ENCODE peak calls at places on chromosomes 12 and 14, in six cellular contexts. F, H, T, J, K and P are unnamed samples.

GRCh38 chr14:78278464-78278863 is 108.3 kb downstream of the NRXN3 start:
- DNase-seq in F (no peak), H (no peak), T (no peak), J (no peak), K (no peak), P (no peak)

GRCh38 chr12:46964496-46965098 is 114.8 kb upstream of the PCED1B start:
- DNase-seq in F (no peak), H (no peak), T (no peak), J (no peak), K (no peak), P (no peak)

GRCh38 chr14:36270191-36270590 is 50.2 kb downstream of the MBIP start:
- DNase-seq in F (no peak), H (no peak), T (no peak), J (no peak), K (no peak), P (no peak)

GRCh38 chr14:29216774-29217232 is 450.2 kb downstream of the FOXG1 start:
- DNase-seq in F (no peak), H (no peak), T (no peak), J (no peak), K (no peak), P (no peak)

GRCh38 chr14:88630565-88630964 is 67.7 kb downstream of the ZC3H14 start:
- DNase-seq in F (no peak), H (no peak), T (no peak), J (no peak), K (no peak), P (no peak)

GRCh38 chr14:43729149-43729548 is 777.9 kb downstream of the FSCB start:
- DNase-seq in F (no peak), H (no peak), T (peak; percentile 1), J (no peak), K (no peak), P (no peak)

GRCh38 chr12:41573445-41573844 is 385.3 kb downstream of the PDZRN4 start:
- DNase-seq in F (no peak), H (no peak), T (no peak), J (no peak), K (no peak), P (no peak)

GRCh38 chr12:77213316-77213715 is 147.9 kb upstream of the E2F7 start:
- DNase-seq in F (no peak), H (no peak), T (no peak), J (peak; percentile 36), K (peak; percentile 63), P (no peak)

GRCh38 chr12:1171657-1172056 is 180.6 kb downstream of the ERC1 start:
- DNase-seq in F (no peak), H (no peak), T (no peak), J (no peak), K (no peak), P (no peak)

DNA sequence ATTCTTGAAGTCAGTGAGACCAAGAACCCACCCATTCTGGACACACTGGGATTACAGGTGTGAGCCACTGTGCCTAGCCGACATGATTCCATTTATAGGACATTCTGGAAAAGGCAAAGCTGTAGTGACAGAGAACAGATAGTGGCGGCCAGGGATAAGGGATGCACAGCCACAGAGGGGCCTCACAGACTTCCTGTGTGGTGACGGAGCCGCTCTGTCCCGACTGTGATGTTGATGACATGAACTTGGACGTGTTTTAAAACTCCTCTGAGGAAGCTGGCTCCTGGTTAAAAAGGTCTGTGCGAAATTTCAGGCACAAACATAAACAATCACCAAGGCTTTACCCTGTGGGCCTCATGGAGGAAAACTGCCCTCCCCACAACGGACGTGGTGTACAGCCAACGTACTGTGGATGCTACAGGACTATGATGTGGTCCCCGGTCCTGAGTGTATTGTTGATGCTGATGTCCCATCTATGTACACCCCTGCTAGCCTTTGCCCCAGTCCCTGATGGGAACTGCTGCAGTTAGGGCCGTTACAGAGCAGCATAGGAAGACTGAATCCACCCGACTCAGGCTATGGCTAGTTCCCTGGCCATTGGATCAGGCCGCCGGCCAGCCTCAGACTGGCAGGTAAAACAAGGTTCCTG is 15.9 kb downstream of the ZNF605 start:
- DNase-seq in F (no peak), H (no peak), T (no peak), J (no peak), K (no peak), P (no peak)
- H3K9me3 ChIP-seq in F (peaks cover 48% of the 10 kb centered on the region), H (peaks cover 75% of the 10 kb centered on the region), T (peaks cover 71% of the 10 kb centered on the region), J (peaks cover 83% of the 10 kb centered on the region), K (peaks cover 47% of the 10 kb centered on the region), P (peaks cover 6% of the 10 kb centered on the region)

GRCh38 chr12:76085159-76085868 is 829 bp upstream of the NAP1L1 start:
- DNase-seq in F (no peak), H (no peak), T (no peak), J (no peak), K (no peak), P (no peak)
- TF ChIP-seq EP300 in F (no peak), H (no peak), T (no peak), J (no peak), K (no peak), P (no peak)

DNA sequence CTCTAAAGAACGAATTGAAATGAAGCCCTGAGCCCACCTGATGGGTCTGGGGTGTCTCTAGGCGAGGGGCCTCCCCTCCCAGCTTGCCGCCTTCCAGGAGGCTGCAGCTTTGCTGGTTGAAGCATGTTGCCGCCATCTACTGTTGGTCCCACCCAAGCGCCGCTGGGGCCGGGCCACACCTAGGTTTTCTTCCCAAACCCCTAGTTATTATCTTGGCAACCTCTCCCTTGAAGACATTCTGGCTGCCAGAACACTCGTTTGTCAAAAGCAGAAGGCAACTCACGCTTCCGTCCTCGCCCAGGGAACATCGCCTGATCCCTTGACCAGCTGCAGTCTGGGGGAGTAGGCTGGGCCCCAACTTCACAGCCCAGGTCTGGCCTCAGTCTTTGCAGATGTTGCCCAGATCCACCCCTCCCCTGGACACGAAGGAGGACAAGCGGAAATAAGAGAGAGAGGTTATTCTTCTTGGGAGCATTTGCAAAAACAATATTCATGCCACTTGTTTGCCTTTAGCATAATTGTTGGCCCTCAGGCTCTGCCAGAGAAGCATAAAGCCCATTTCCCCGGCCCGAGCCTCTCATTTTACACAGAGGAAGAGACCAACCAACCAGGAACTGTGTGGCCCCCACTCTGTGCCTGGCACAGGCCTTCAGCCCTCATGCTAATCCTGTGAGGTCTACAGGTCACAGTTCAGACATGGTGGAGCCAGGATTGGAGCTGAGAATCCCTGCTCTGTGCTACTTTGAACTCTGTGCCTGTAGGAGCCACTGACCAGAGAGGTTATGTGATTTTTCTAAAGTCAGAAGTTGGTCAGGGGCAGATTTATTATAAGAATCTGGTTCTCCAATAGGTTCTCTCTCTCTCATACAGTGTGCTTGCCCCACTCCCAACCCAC is 6.7 kb downstream of the EMP1 start:
- DNase-seq in F (peak; percentile 82), H (no peak), T (no peak), J (no peak), K (peak; percentile 41), P (peak; percentile 54)
- H3K4me1 ChIP-seq in F (peaks cover 6% of the 10 kb centered on the region), H (peaks cover 45% of the 10 kb centered on the region), T (no peaks in the 10 kb centered on the region), J (peaks cover 13% of the 10 kb centered on the region), K (no peaks in the 10 kb centered on the region), P (peaks cover 98% of the 10 kb centered on the region)

GRCh38 chr14:105913861-105914260 is 387.5 kb downstream of the TMEM121 start:
- DNase-seq in F (no peak), H (no peak), T (no peak), J (no peak), K (no peak), P (no peak)

GRCh38 chr14:105912641-105913180 is 386.3 kb downstream of the TMEM121 start:
- DNase-seq in F (no peak), H (no peak), T (no peak), J (no peak), K (no peak), P (no peak)

GRCh38 chr14:105911006-105911847 is 384.8 kb downstream of the TMEM121 start:
- DNase-seq in F (no peak), H (no peak), T (no peak), J (no peak), K (no peak), P (no peak)

GRCh38 chr14:105914738-105915385 is 388.5 kb downstream of the TMEM121 start:
- DNase-seq in F (no peak), H (no peak), T (no peak), J (no peak), K (no peak), P (no peak)

GRCh38 chr14:105913221-105913620 is 386.8 kb downstream of the TMEM121 start:
- DNase-seq in F (no peak), H (no peak), T (no peak), J (no peak), K (no peak), P (no peak)
- H3K9me3 ChIP-seq in F (no peaks in the 10 kb centered on the region), H (no peaks in the 10 kb centered on the region), T (no peaks in the 10 kb centered on the region), J (peaks cover 5% of the 10 kb centered on the region), K (no peaks in the 10 kb centered on the region), P (no peaks in the 10 kb centered on the region)

DNA sequence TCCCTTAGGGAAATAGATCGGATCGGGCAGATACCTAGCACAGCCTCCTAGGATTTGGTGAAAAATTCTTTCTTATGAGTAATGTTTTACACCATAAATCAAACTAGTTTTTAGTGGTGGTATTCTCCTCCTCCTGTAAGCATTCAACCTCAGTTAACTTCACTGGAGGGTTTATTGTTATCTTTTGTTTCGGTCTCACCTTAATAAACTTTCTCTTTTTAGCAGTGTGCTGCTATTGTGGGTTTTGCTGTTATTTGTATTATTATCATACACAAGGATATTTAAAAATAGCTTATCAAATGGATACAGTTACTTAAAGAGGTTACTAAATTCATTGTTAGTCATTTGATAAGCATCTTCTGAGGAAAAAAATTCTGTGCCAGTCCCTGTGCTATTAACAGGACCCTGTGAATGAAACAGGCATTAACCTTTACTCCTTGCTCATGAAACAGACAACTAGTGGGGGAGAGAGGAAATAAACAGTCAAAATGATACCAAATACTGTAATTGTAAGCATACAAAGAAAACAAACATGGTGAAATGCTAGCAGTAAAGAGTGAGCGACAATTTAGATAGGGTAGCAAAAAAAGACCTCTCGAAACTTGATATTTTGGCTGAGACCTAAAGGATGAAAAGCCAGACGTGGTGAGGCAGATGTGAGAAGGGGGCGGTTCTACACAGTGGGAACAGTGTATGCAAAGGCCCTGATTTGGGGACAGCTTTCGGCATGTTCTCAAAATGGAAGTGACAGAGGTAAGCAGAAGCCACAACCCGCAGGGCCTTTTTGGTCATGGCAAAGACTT is 178.7 kb upstream of the SOX5 start:
- DNase-seq in F (no peak), H (no peak), T (no peak), J (no peak), K (peak; percentile 12), P (no peak)
- TF ChIP-seq EP300 in F (no peak), H (no peak), T (no peak), J (no peak), K (no peak), P (no peak)